ENCODE peak calls at places on chromosomes 3 and 15, in nine cellular contexts. X, T, D, Y, V, P, M, N and O are unnamed samples.

GRCh38 chr15:96657096-96657495 is 326.6 kb downstream of the NR2F2 start:
- DNase-seq in T (no peak), D (no peak), X (no peak), V (no peak), N (no peak), M (no peak), P (no peak), Y (no peak), O (no peak)

GRCh38 chr3:194933465-194933864 is 247.8 kb downstream of the FAM43A start:
- DNase-seq in X (no peak), T (no peak), P (no peak), N (no peak), Y (no peak), V (no peak), D (no peak), M (no peak), O (no peak)

GRCh38 chr3:29356062-29356461 is 75.2 kb downstream of the RBMS3 start:
- DNase-seq in Y (no peak), X (no peak), P (no peak), D (no peak), N (no peak), V (no peak), M (no peak), T (no peak), O (no peak)

GRCh38 chr3:24375947-24376384 is 118.7 kb downstream of the THRB start:
- DNase-seq in D (no peak), P (no peak), V (no peak), N (no peak), Y (peak), X (no peak), M (no peak), T (no peak), O (no peak)

GRCh38 chr15:80059786-80060489 is 462 bp downstream of the ZFAND6 start:
- DNase-seq in N (peak), V (peak), T (no peak), D (peak), X (peak), Y (no peak), M (peak), P (peak), O (peak)

GRCh38 chr15:48352474-48353072 is 21.3 kb downstream of the DUT start:
- DNase-seq in D (no peak), V (peak), Y (peak), N (peak), P (peak), T (peak), M (no peak), X (no peak), O (peak)

GRCh38 chr15:39438260-39438659 is 142.6 kb upstream of the THBS1 start:
- DNase-seq in P (no peak), X (peak), D (no peak), T (no peak), Y (no peak), N (no peak), V (no peak), M (no peak), O (no peak)

GRCh38 chr15:34109775-34110663 is 8.1 kb downstream of the PGBD4 start:
- DNase-seq in N (peak), X (no peak), M (peak), D (peak), T (no peak), P (no peak), V (peak), Y (peak), O (peak)

GRCh38 chr3:178140491-178140890 is 395.7 kb upstream of the KCNMB2 start:
- DNase-seq in X (no peak), P (no peak), Y (no peak), V (peak), T (no peak), M (no peak), D (no peak), N (peak), O (peak)

GRCh38 chr3:107249132-107249531 is 128.1 kb upstream of the CCDC54 start:
- DNase-seq in X (no peak), N (no peak), Y (no peak), V (no peak), T (no peak), P (no peak), D (no peak), M (no peak), O (no peak)

GRCh38 chr3:107251819-107252218 is 125.4 kb upstream of the CCDC54 start:
- DNase-seq in M (no peak), P (no peak), N (no peak), X (no peak), T (no peak), D (no peak), Y (no peak), V (no peak), O (no peak)

GRCh38 chr3:172086071-172086470 is 46.7 kb downstream of the FNDC3B start:
- DNase-seq in T (no peak), Y (no peak), N (no peak), X (no peak), P (no peak), V (no peak), M (no peak), D (no peak), O (no peak)

GRCh38 chr3:177642482-177643163 is 445.3 kb upstream of the TBL1XR1 start:
- DNase-seq in M (no peak), D (no peak), P (no peak), V (no peak), N (no peak), X (no peak), T (no peak), Y (no peak), O (no peak)

GRCh38 chr3:22319446-22319845 is 568.4 kb upstream of the ZNF385D start:
- DNase-seq in X (no peak), Y (no peak), V (no peak), D (no peak), T (no peak), M (no peak), N (peak), P (no peak), O (no peak)

GRCh38 chr3:194315088-194315964 is 35.8 kb downstream of the CPN2 start:
- DNase-seq in D (peak), N (peak), P (peak), M (peak), T (peak), X (peak), Y (peak), V (peak), O (peak)

GRCh38 chr15:49627407-49627877 is 6.6 kb downstream of the DTWD1 start:
- DNase-seq in V (peak), X (no peak), Y (peak), P (no peak), M (peak), D (peak), N (peak), T (no peak), O (peak)

GRCh38 chr3:138846350-138846756 is 11.6 kb upstream of the PIK3CB start:
- DNase-seq in D (no peak), P (no peak), X (no peak), Y (no peak), V (no peak), T (no peak), N (no peak), M (no peak), O (no peak)

GRCh38 chr3:157111578-157111977 is 48.4 kb downstream of the CCNL1 start:
- DNase-seq in N (no peak), T (no peak), D (no peak), Y (no peak), X (no peak), P (no peak), V (no peak), M (no peak), O (peak)